ENCODE peak calls at places on chromosomes 1 and 21, in ten cellular contexts. H is kidney, W is GM12865, G is dorsolateral prefrontal cortex, E is heart right ventricle, Z is uterus, X is gastrocnemius medialis, M is PC-3, O is IMR-90, B is sigmoid colon. P is an unnamed sample.

GRCh38 chr1:99850458-99850974 is 355 bp downstream of the AGL start:
- DNase-seq in Z (no peak), B (no peak), X (no peak), G (no peak), O (no peak), W (no peak), M (peak; percentile 23), H (no peak), E (peak; percentile 6), P (no peak)

GRCh38 chr1:160082926-160083325 is 1.6 kb downstream of the KCNJ9 start:
- DNase-seq in G (no peak), B (no peak), E (no peak), O (no peak), Z (no peak), H (no peak), X (no peak), M (no peak), W (no peak), P (no peak)

GRCh38 chr1:94646151-94646643 is 104.6 kb upstream of the F3 start:
- DNase-seq in H (no peak), G (no peak), O (peak; percentile 86), M (peak; percentile 57), E (no peak), B (no peak), Z (no peak), X (no peak), W (no peak), P (no peak)

GRCh38 chr21:46211786-46212720 is 16.5 kb downstream of the LSS start:
- DNase-seq in B (peak; percentile 53), G (no peak), Z (peak; percentile 11), O (no peak), W (no peak), X (no peak), E (no peak), M (peak; percentile 43), H (peak; percentile 52), P (no peak)

GRCh38 chr1:85339089-85339488 is 62.7 kb upstream of the BCL10 start:
- DNase-seq in W (no peak), O (peak; percentile 76), Z (no peak), H (no peak), M (peak; percentile 56), E (no peak), G (no peak), B (no peak), X (no peak), P (no peak)

GRCh38 chr1:245378352-245379144 is 223.8 kb downstream of the KIF26B start:
- DNase-seq in O (no peak), Z (no peak), E (no peak), X (no peak), B (no peak), H (no peak), W (peak; percentile 15), G (no peak), M (no peak), P (no peak)

GRCh38 chr1:185581961-185582725 is 152.0 kb upstream of the HMCN1 start:
- DNase-seq in E (no peak), G (no peak), W (no peak), O (peak; percentile 30), Z (no peak), H (no peak), X (no peak), B (no peak), M (peak; percentile 32), P (no peak)

GRCh38 chr1:63782982-63783381 is 9.2 kb downstream of the ROR1 start:
- DNase-seq in Z (no peak), G (no peak), O (no peak), X (no peak), H (no peak), M (no peak), E (no peak), W (no peak), B (no peak), P (no peak)

GRCh38 chr1:182392045-182393028 is 747 bp upstream of the GLUL start:
- DNase-seq in W (peak; percentile 48), E (peak; percentile 71), X (no peak), Z (no peak), G (no peak), H (peak; percentile 88), B (peak; percentile 84), M (peak; percentile 15), O (peak; percentile 9), P (no peak)

GRCh38 chr1:151286619-151287340 is 4.7 kb downstream of the ZNF687 start:
- DNase-seq in B (no peak), G (no peak), X (no peak), H (no peak), W (no peak), Z (no peak), E (no peak), O (no peak), M (no peak), P (no peak)

GRCh38 chr1:151281969-151282882 is at the start of gene ZNF687:
- DNase-seq in B (peak; percentile 100), W (peak; percentile 100), H (peak; percentile 100), Z (peak; percentile 100), O (peak; percentile 100), E (peak; percentile 100), M (peak; percentile 100), X (peak; percentile 100), G (peak; percentile 100), P (peak; percentile 100)

GRCh38 chr1:151281225-151281968 is 702 bp upstream of the ZNF687 start:
- DNase-seq in X (peak; percentile 98), Z (peak; percentile 97), M (peak; percentile 99), B (peak; percentile 99), G (peak; percentile 94), W (peak; percentile 99), O (peak; percentile 97), E (peak; percentile 97), H (peak; percentile 98), P (peak; percentile 98)

GRCh38 chr1:151282883-151283725 is 1.0 kb downstream of the ZNF687 start:
- DNase-seq in G (no peak), M (peak; percentile 23), O (no peak), Z (peak; percentile 42), B (peak; percentile 79), X (peak; percentile 52), E (peak; percentile 32), W (peak; percentile 57), H (peak; percentile 85), P (peak; percentile 88)

DNA sequence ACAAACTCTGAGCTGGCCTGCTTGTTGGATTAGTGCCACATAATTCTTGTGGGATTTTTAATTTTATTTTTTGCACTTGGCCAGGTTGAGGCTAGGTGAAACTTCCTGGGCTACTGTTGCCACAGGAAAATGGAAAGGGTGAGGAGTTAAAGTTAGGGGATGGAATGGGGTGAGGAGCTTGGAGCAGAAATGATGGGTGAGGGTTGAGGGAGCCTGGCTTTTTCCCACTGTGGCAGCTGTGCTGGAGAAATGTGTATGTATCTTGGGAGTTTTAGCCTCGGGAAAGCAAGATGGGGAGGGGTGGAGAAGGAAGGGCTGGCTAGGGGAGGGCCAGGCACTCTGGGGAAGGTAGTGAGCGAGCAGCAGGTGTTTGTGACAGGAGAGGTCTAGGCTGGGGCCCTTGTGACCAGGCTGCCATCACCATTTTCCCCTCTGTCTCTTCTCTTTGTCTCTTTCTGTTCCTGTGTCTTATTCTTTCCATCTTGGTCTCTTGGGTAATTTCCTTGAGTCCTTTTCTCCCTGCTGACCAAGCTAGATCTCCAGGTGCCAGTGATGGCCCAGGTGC is 2.0 kb downstream of the ZNF687 start:
- DNase-seq in Z (no peak), E (no peak), G (no peak), B (no peak), M (no peak), W (no peak), H (no peak), X (no peak), O (no peak), P (no peak)
- H3K4me3 ChIP-seq in Z (no peak overlapping the region), E (peak overlapping the region; percentile 83), G (peak overlapping the region; percentile 76), B (no peak overlapping the region), M (no peak overlapping the region), W (peak overlapping the region; percentile 85), H (peak overlapping the region; percentile 97), X (no peak overlapping the region), O (no peak overlapping the region), P (no peak overlapping the region)

DNA sequence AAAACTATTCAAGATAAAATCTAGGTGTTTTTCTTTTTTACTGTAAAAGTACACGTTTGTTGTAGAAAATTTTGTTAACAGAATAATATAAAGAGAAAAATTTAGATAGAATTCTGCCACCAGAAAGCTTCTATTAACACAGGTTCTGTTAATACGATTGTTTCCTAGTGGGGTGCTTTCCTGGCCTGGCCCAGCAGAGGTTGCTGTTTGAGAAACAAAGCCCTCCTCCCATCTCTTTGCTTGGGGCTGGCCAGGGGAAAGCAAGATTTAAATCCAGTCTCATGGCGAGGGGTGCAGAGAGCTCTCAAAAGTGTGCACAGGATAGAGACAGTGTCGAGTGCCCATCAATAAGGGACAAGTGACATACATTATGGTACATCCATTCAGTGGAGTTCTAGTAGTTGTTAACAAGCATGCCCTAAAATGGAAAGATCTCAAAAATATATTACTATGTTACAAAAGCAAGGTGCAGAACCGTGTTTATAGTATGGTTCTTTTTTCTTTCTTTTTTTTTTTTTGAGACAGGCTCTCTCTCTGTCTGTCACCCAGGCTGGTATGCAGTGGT is 14.6 kb upstream of the ACBD3 start:
- DNase-seq in W (peak; percentile 53), B (no peak), M (peak; percentile 56), X (no peak), E (no peak), G (no peak), O (peak; percentile 9), Z (no peak), H (no peak), P (no peak)
- TF ChIP-seq CTCF in W (peak; percentile 48), B (no peak), M (peak; percentile 75), X (no peak), E (no peak), G (no peak), O (peak; percentile 38), Z (no peak), H (no peak), P (no peak)

DNA sequence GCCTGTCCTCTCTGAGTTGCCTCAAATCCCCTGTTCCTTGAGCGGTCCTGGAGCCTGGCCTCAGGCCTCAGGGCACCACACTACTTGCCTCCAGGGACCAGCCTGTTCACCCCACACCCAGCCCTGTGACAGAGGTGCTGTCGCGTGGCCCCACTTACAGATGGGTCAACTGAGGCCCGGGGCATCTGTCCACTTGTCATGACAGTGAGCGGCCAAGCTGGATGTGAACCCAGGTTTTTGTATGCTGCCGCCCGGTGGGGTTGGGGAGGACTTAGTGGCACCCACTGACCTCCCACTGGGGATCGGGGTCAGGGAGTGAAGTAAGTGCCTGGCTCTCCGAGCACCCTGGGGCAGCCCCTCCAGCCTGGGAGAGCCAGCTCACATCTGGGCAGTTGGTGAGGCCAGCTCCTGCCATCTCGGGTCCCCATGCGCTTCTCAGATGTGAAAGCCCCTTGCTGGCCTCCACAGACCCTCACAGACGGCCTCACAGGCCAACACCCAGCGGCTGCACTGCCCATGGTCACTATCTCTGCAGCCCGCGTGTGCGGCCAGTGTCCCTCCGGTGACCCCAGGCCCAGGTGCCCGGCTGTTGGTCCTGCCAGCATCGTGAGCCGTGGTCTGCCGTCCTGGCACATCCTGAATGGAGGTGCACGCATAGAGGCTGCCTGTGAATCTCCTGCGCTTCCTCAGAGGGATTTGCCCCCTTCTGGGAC is 9.3 kb upstream of the FAAP20 start:
- DNase-seq in H (peak; percentile 91), Z (no peak), X (no peak), G (no peak), M (no peak), W (no peak), B (peak; percentile 76), E (no peak), O (no peak), P (no peak)
- H3K4me3 ChIP-seq in H (peak overlapping the region; percentile 54), Z (peak overlapping the region; percentile 51), X (peak overlapping the region; percentile 77), G (peak overlapping the region; percentile 52), M (peak overlapping the region; percentile 64), W (no peak overlapping the region), B (no peak overlapping the region), E (peak overlapping the region; percentile 64), O (peak overlapping the region; percentile 67), P (no peak overlapping the region)

DNA sequence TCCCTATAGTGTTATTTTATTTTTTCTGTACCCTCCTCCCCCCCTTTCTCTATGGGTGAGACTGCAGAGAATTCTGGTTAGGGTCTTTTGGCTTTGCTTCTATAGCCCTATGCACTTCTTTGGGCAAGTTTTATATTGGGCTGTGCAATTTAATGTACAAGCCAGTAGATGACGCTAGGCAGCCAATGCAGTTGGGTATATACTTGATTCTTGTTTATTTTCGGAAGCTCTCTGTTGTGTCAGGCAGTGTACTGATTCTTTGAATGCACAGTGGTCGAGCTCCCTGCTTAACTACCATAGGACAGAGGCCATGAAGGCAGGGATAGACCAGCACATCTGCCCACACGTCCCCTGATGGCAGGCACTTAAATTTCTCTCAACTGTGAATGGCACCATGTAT is 34.1 kb upstream of the GPR52 start:
- DNase-seq in E (no peak), Z (no peak), X (no peak), G (no peak), O (no peak), M (no peak), H (no peak), B (no peak), W (no peak), P (no peak)
- TF ChIP-seq CTCF in E (peak; percentile 31), Z (no peak), X (no peak), G (no peak), O (peak; percentile 24), M (peak; percentile 46), H (peak; percentile 20), B (no peak), W (no peak), P (no peak)

P was measured in lower leg skin.